ENCODE peak calls at places on chromosomes 3 and 15, in seven cellular contexts. U, B, J, M, L, Y and A are unnamed samples.

GRCh38 chr15:36883705-36884355 is 216.5 kb downstream of the MEIS2 start:
- DNase-seq in U (peak), B (peak), J (peak), M (peak), L (peak), Y (peak), A (peak)

GRCh38 chr15:40047413-40048154 is 8.6 kb upstream of the SRP14 start:
- DNase-seq in U (no peak), B (peak), J (no peak), M (peak), L (peak), Y (peak), A (peak)

GRCh38 chr3:194274424-194275085 is 76.6 kb downstream of the CPN2 start:
- DNase-seq in U (no peak), B (peak), J (no peak), M (no peak), L (peak), Y (peak), A (no peak)

GRCh38 chr3:16286161-16286560 is 21.1 kb downstream of the OXNAD1 start:
- DNase-seq in U (no peak), B (no peak), J (no peak), M (peak), L (no peak), Y (no peak), A (no peak)

GRCh38 chr15:70034596-70034995 is 63.1 kb downstream of the TLE3 start:
- DNase-seq in U (no peak), B (peak), J (no peak), M (no peak), L (no peak), Y (no peak), A (no peak)

GRCh38 chr3:187063286-187064081 is 75.8 kb downstream of the RPL39L start:
- DNase-seq in U (no peak), B (no peak), J (no peak), M (peak), L (no peak), Y (peak), A (peak)

GRCh38 chr15:82855286-82856092 is 46.1 kb downstream of the WHAMM start:
- DNase-seq in U (no peak), B (no peak), J (no peak), M (no peak), L (no peak), Y (no peak), A (no peak)

GRCh38 chr3:73073091-73073707 is 11.7 kb downstream of the EBLN2 start:
- DNase-seq in U (no peak), B (no peak), J (no peak), M (no peak), L (no peak), Y (no peak), A (no peak)

GRCh38 chr3:143124683-143125520 is 5.3 kb downstream of the CHST2 start:
- DNase-seq in U (no peak), B (no peak), J (no peak), M (no peak), L (no peak), Y (peak), A (no peak)

GRCh38 chr3:158100681-158101080 is 5.5 kb downstream of the SHOX2 start:
- DNase-seq in U (no peak), B (no peak), J (no peak), M (no peak), L (no peak), Y (no peak), A (no peak)

GRCh38 chr3:138114988-138115971 is at the start of gene DZIP1L:
- DNase-seq in U (no peak), B (peak), J (no peak), M (peak), L (peak), Y (peak), A (peak)

GRCh38 chr3:125593991-125594574 is 1.2 kb downstream of the OSBPL11 start:
- DNase-seq in U (no peak), B (no peak), J (no peak), M (no peak), L (no peak), Y (no peak), A (no peak)

GRCh38 chr3:3800076-3800448 is 831 bp downstream of the LRRN1 start:
- DNase-seq in U (no peak), B (no peak), J (no peak), M (no peak), L (no peak), Y (no peak), A (no peak)

GRCh38 chr15:101561584-101561906 is 72.0 kb upstream of the PCSK6 start:
- DNase-seq in U (no peak), B (peak), J (no peak), M (no peak), L (no peak), Y (no peak), A (no peak)

GRCh38 chr3:21405671-21406667 is 345.0 kb downstream of the ZNF385D start:
- DNase-seq in U (no peak), B (peak), J (no peak), M (no peak), L (no peak), Y (no peak), A (no peak)

GRCh38 chr3:184659797-184660301 is 52.0 kb downstream of the MAGEF1 start:
- DNase-seq in U (no peak), B (no peak), J (no peak), M (no peak), L (peak), Y (peak), A (no peak)

GRCh38 chr3:49025793-49026520 is 3.2 kb downstream of the IMPDH2 start:
- DNase-seq in U (no peak), B (no peak), J (no peak), M (no peak), L (no peak), Y (no peak), A (no peak)

GRCh38 chr3:134058728-134059601 is 29.2 kb upstream of the SLCO2A1 start:
- DNase-seq in U (no peak), B (no peak), J (no peak), M (no peak), L (no peak), Y (no peak), A (no peak)

GRCh38 chr3:80141557-80141956 is 373.8 kb upstream of the ROBO1 start:
- DNase-seq in U (no peak), B (no peak), J (no peak), M (no peak), L (no peak), Y (no peak), A (no peak)

GRCh38 chr3:187507266-187507665 is 139.1 kb downstream of the RTP4 start:
- DNase-seq in U (no peak), B (no peak), J (peak), M (no peak), L (no peak), Y (no peak), A (no peak)

GRCh38 chr3:9976736-9977709 is 9.6 kb downstream of the EMC3 start:
- DNase-seq in U (peak), B (peak), J (peak), M (peak), L (peak), Y (peak), A (peak)

GRCh38 chr15:41967506-41968206 is 4.7 kb downstream of the EHD4 start:
- DNase-seq in U (no peak), B (peak), J (no peak), M (no peak), L (peak), Y (peak), A (peak)

GRCh38 chr15:81085898-81086297 is 48.2 kb upstream of the CFAP161 start:
- DNase-seq in U (no peak), B (no peak), J (no peak), M (no peak), L (no peak), Y (no peak), A (no peak)

GRCh38 chr15:81080946-81081345 is 53.1 kb upstream of the CFAP161 start:
- DNase-seq in U (no peak), B (no peak), J (no peak), M (no peak), L (no peak), Y (no peak), A (no peak)

GRCh38 chr15:81085213-81085612 is 48.9 kb upstream of the CFAP161 start:
- DNase-seq in U (no peak), B (no peak), J (no peak), M (no peak), L (no peak), Y (no peak), A (no peak)

GRCh38 chr15:81087121-81087520 is 46.9 kb upstream of the CFAP161 start:
- DNase-seq in U (peak), B (no peak), J (no peak), M (no peak), L (peak), Y (peak), A (peak)

DNA sequence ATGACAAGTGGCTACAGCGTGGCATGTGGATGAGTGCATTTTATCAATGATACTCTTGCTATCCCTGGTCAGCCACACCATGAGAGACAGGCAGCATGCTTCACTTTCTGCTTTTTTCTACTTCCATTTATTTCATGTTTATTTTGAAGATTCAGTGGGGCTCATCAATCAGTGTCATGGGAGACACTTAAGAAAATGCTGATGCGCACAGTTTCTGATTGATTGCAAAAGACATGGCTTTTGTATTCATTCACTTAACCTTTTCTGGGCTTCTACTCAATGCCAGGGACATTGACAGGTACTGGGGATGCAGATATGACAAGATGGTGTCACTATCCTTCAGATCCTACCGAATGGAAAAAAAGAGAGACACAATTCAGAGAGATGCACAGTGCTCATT is 50.9 kb upstream of the CFAP161 start:
- DNase-seq in U (no peak), B (no peak), J (no peak), M (no peak), L (no peak), Y (no peak), A (no peak)
- TF ChIP-seq CTCF in U (no peak), B (no peak), J (no peak), M (no peak), L (no peak), Y (no peak), A (no peak)

GRCh38 chr3:186024210-186024609 is 84.7 kb downstream of the ETV5 start:
- DNase-seq in U (no peak), B (peak), J (no peak), M (no peak), L (peak), Y (peak), A (peak)
- H3K4me3 ChIP-seq in U (no peak), B (no peak), J (no peak), M (no peak), L (peak), Y (no peak), A (no peak)

DNA sequence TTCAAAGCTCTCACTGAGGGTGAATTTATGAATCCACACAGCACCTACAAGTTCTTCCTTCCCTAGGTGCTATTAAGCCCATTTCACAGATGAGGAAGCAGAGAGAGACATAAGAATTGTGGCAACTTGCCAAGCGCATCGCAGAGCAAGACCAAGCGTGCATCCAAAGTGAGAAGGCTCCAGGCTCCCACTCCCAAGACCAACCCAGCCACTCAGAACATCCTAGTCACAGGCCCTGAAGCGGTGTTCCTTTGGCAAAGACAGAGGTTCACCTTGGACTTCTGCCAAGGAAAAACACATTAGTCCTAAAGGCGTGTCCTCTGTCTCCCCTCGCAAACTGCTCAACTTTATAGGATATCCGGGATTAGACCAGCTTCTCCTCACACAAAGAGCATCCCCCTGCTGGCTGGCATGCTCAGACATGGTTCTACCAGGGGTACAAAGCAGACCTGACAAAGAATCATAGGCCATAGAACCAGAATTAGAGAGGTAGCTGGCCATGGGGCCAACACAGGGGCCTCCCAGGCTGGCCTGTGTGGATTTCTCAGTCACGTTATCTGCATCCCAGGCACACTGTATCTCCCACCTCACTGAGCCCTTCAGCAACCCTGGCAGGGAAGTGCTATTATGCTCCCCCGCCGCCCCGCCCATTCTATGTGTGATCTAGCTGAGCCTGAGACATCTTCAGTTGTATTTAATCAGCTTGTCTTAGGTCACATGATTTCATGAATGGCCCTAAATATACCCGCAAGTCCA is 160.2 kb downstream of the FOXP1 start:
- DNase-seq in U (no peak), B (no peak), J (no peak), M (peak), L (no peak), Y (peak), A (no peak)
- TF ChIP-seq CTCF in U (no peak), B (no peak), J (no peak), M (peak), L (no peak), Y (no peak), A (no peak)

GRCh38 chr3:29144361-29144760 is 136.5 kb upstream of the RBMS3 start:
- DNase-seq in U (no peak), B (no peak), J (no peak), M (no peak), L (no peak), Y (peak), A (no peak)
- H3K4me3 ChIP-seq in U (no peak), B (no peak), J (no peak), M (no peak), L (no peak), Y (no peak), A (no peak)

GRCh38 chr15:72784233-72784876 is 797 bp upstream of the ADPGK start:
- DNase-seq in U (peak), B (no peak), J (peak), M (peak), L (peak), Y (peak), A (peak)
- TF ChIP-seq CTCF in U (peak), B (no peak), J (peak), M (peak), L (peak), Y (peak), A (peak)

GRCh38 chr3:140159646-140160045 is 224.7 kb downstream of the CLSTN2 start:
- DNase-seq in U (no peak), B (no peak), J (no peak), M (no peak), L (no peak), Y (no peak), A (no peak)
- H3K4me3 ChIP-seq in U (no peak), B (no peak), J (no peak), M (no peak), L (no peak), Y (no peak), A (no peak)

GRCh38 chr3:81336470-81336869 is 425.0 kb downstream of the GBE1 start:
- DNase-seq in U (no peak), B (no peak), J (no peak), M (no peak), L (no peak), Y (no peak), A (no peak)

GRCh38 chr3:81339040-81339845 is 422.2 kb downstream of the GBE1 start:
- DNase-seq in U (no peak), B (no peak), J (no peak), M (peak), L (peak), Y (peak), A (peak)
- TF ChIP-seq CTCF in U (peak), B (no peak), J (peak), M (peak), L (peak), Y (peak), A (peak)

DNA sequence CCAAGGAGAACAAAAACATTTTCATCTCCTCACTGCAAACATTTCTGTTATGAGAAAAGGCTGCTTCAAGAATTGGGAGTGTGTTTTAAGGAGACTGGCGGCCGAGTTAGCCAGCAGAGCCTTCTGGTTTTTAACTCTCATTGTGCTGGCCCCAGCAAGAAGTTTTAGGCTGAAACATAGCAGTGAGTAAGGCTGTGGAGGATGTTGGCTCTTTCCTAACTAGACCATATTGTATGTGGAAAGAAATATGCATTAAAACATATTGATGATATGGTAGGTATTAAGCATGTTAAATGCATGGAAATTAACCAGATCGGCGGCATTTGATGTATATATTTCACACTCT is 90.7 kb downstream of the TIGIT start:
- DNase-seq in U (no peak), B (no peak), J (no peak), M (no peak), L (peak), Y (no peak), A (no peak)
- H3K4me3 ChIP-seq in U (peak), B (peak), J (no peak), M (peak), L (peak), Y (peak), A (peak)

DNA sequence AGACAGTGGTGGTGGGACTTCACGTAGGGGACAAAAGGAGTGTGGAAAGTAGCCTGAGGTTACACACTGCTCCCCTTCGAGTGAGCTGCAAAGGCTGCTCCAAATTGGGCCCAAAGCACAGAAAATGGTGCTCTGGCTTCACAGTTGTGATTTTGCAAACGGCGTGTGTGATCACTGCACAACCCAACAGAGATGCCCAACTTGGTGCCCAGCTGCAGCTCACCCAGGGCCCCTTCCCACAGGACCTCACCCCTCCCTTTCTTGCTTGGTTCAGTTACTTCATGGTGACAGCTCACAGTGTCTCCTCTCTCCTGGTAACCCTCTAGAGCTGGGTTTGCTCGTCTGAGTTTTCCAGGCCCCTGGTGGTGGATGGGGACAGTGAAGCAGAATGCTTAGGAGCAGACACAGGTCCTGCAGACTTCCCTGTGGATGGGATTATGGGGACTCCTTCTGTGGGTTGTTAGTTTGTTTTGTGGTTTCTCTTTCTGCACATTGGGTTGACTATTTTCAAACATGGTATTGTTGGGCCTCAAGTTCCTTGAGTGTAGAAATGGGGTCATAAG is 98.3 kb downstream of the TOP2B start:
- DNase-seq in U (no peak), B (no peak), J (no peak), M (no peak), L (no peak), Y (no peak), A (no peak)
- TF ChIP-seq CTCF in U (peak), B (no peak), J (no peak), M (no peak), L (no peak), Y (peak), A (no peak)

GRCh38 chr3:30625541-30626438 is 19.4 kb downstream of the TGFBR2 start:
- DNase-seq in U (peak), B (no peak), J (peak), M (peak), L (peak), Y (peak), A (peak)
- H3K4me3 ChIP-seq in U (no peak), B (no peak), J (no peak), M (no peak), L (no peak), Y (no peak), A (no peak)